ENCODE peak calls at places on chromosomes 5 and 9, in six cellular contexts. One of them, this sample, is unnamed.

GRCh38 chr5:118611332-118611945 is 376.9 kb downstream of the DTWD2 start:
- DNase-seq in gastrocnemius medialis: no peak
- DNase-seq in heart right ventricle: no peak
- DNase-seq in naive thymus-derived CD4-positive, alpha-beta T cell: no peak
- DNase-seq in IMR-90: peak
- DNase-seq in mesenchymal stem cell: peak
- DNase-seq in this sample: no peak

GRCh38 chr5:1029270-1029944 is 20.8 kb downstream of the NKD2 start:
- DNase-seq in IMR-90: no peak
- DNase-seq in heart right ventricle: no peak
- DNase-seq in naive thymus-derived CD4-positive, alpha-beta T cell: no peak
- DNase-seq in gastrocnemius medialis: no peak
- DNase-seq in mesenchymal stem cell: no peak
- DNase-seq in this sample: no peak

GRCh38 chr9:21711504-21711903 is 90.9 kb upstream of the MTAP start:
- DNase-seq in mesenchymal stem cell: no peak
- DNase-seq in IMR-90: peak
- DNase-seq in naive thymus-derived CD4-positive, alpha-beta T cell: no peak
- DNase-seq in heart right ventricle: no peak
- DNase-seq in gastrocnemius medialis: no peak
- DNase-seq in this sample: no peak

GRCh38 chr9:34227445-34227844 is 48.6 kb downstream of the UBAP1 start:
- DNase-seq in IMR-90: peak
- DNase-seq in gastrocnemius medialis: no peak
- DNase-seq in naive thymus-derived CD4-positive, alpha-beta T cell: no peak
- DNase-seq in heart right ventricle: no peak
- DNase-seq in mesenchymal stem cell: no peak
- DNase-seq in this sample: no peak

GRCh38 chr5:20572560-20572959 is 584.6 kb upstream of the CDH18 start:
- DNase-seq in IMR-90: peak
- DNase-seq in naive thymus-derived CD4-positive, alpha-beta T cell: no peak
- DNase-seq in heart right ventricle: no peak
- DNase-seq in gastrocnemius medialis: no peak
- DNase-seq in mesenchymal stem cell: peak
- DNase-seq in this sample: no peak

GRCh38 chr9:12748016-12748415 is 26.8 kb upstream of the LURAP1L start:
- DNase-seq in naive thymus-derived CD4-positive, alpha-beta T cell: no peak
- DNase-seq in IMR-90: peak
- DNase-seq in mesenchymal stem cell: peak
- DNase-seq in heart right ventricle: no peak
- DNase-seq in gastrocnemius medialis: no peak
- DNase-seq in this sample: no peak

GRCh38 chr5:134584662-134585061 is 48.0 kb downstream of the SAR1B start:
- DNase-seq in heart right ventricle: no peak
- DNase-seq in gastrocnemius medialis: peak
- DNase-seq in mesenchymal stem cell: no peak
- DNase-seq in IMR-90: no peak
- DNase-seq in naive thymus-derived CD4-positive, alpha-beta T cell: no peak
- DNase-seq in this sample: no peak

GRCh38 chr5:63854076-63854475 is 108.2 kb downstream of the HTR1A start:
- DNase-seq in naive thymus-derived CD4-positive, alpha-beta T cell: no peak
- DNase-seq in mesenchymal stem cell: no peak
- DNase-seq in IMR-90: no peak
- DNase-seq in heart right ventricle: no peak
- DNase-seq in gastrocnemius medialis: no peak
- DNase-seq in this sample: no peak

GRCh38 chr5:139392678-139393496 is 2.0 kb downstream of the PROB1 start:
- DNase-seq in IMR-90: no peak
- DNase-seq in naive thymus-derived CD4-positive, alpha-beta T cell: peak
- DNase-seq in mesenchymal stem cell: peak
- DNase-seq in heart right ventricle: peak
- DNase-seq in gastrocnemius medialis: peak
- DNase-seq in this sample: no peak

GRCh38 chr9:108640211-108640610 is 215.6 kb downstream of the ACTL7B start:
- DNase-seq in heart right ventricle: no peak
- DNase-seq in IMR-90: no peak
- DNase-seq in gastrocnemius medialis: no peak
- DNase-seq in mesenchymal stem cell: no peak
- DNase-seq in naive thymus-derived CD4-positive, alpha-beta T cell: no peak
- DNase-seq in this sample: no peak

GRCh38 chr5:27462936-27463335 is 424.6 kb upstream of the CDH9 start:
- DNase-seq in naive thymus-derived CD4-positive, alpha-beta T cell: no peak
- DNase-seq in IMR-90: no peak
- DNase-seq in heart right ventricle: no peak
- DNase-seq in gastrocnemius medialis: no peak
- DNase-seq in mesenchymal stem cell: no peak
- DNase-seq in this sample: no peak

GRCh38 chr5:43121565-43122484 is 1.1 kb downstream of the ZNF131 start:
- DNase-seq in IMR-90: peak
- DNase-seq in gastrocnemius medialis: peak
- DNase-seq in mesenchymal stem cell: peak
- DNase-seq in heart right ventricle: no peak
- DNase-seq in naive thymus-derived CD4-positive, alpha-beta T cell: no peak
- DNase-seq in this sample: peak

GRCh38 chr9:80842383-80842782 is 847.0 kb downstream of the TLE1 start:
- DNase-seq in mesenchymal stem cell: no peak
- DNase-seq in gastrocnemius medialis: no peak
- DNase-seq in naive thymus-derived CD4-positive, alpha-beta T cell: no peak
- DNase-seq in IMR-90: no peak
- DNase-seq in heart right ventricle: no peak
- DNase-seq in this sample: no peak

GRCh38 chr5:132776077-132776931 is 735 bp downstream of the SEPTIN8 start:
- DNase-seq in naive thymus-derived CD4-positive, alpha-beta T cell: no peak
- DNase-seq in mesenchymal stem cell: peak
- DNase-seq in IMR-90: no peak
- DNase-seq in heart right ventricle: peak
- DNase-seq in gastrocnemius medialis: no peak
- DNase-seq in this sample: peak

GRCh38 chr5:157359350-157359910 is 93.5 kb downstream of the CYFIP2 start:
- DNase-seq in gastrocnemius medialis: no peak
- DNase-seq in mesenchymal stem cell: no peak
- DNase-seq in IMR-90: no peak
- DNase-seq in heart right ventricle: no peak
- DNase-seq in naive thymus-derived CD4-positive, alpha-beta T cell: no peak
- DNase-seq in this sample: no peak

GRCh38 chr5:90866333-90866732 is 307.7 kb downstream of the ADGRV1 start:
- DNase-seq in gastrocnemius medialis: no peak
- DNase-seq in mesenchymal stem cell: peak
- DNase-seq in heart right ventricle: no peak
- DNase-seq in IMR-90: peak
- DNase-seq in naive thymus-derived CD4-positive, alpha-beta T cell: peak
- DNase-seq in this sample: no peak

GRCh38 chr5:181133083-181133482 is 2.1 kb upstream of the OR2V1 start:
- DNase-seq in IMR-90: no peak
- DNase-seq in heart right ventricle: no peak
- DNase-seq in naive thymus-derived CD4-positive, alpha-beta T cell: no peak
- DNase-seq in mesenchymal stem cell: no peak
- DNase-seq in gastrocnemius medialis: no peak
- DNase-seq in this sample: no peak

GRCh38 chr5:57094753-57095683 is 78.8 kb upstream of the GPBP1 start:
- DNase-seq in heart right ventricle: no peak
- DNase-seq in IMR-90: no peak
- DNase-seq in gastrocnemius medialis: no peak
- DNase-seq in naive thymus-derived CD4-positive, alpha-beta T cell: no peak
- DNase-seq in mesenchymal stem cell: peak
- DNase-seq in this sample: no peak

GRCh38 chr5:171855798-171856772 is 70.5 kb downstream of the SMIM23 start:
- DNase-seq in IMR-90: peak
- DNase-seq in naive thymus-derived CD4-positive, alpha-beta T cell: peak
- DNase-seq in heart right ventricle: no peak
- DNase-seq in mesenchymal stem cell: peak
- DNase-seq in gastrocnemius medialis: no peak
- DNase-seq in this sample: no peak

GRCh38 chr9:136078498-136079011 is 16.5 kb downstream of the NACC2 start:
- DNase-seq in gastrocnemius medialis: peak
- DNase-seq in mesenchymal stem cell: no peak
- DNase-seq in IMR-90: no peak
- DNase-seq in heart right ventricle: peak
- DNase-seq in naive thymus-derived CD4-positive, alpha-beta T cell: no peak
- DNase-seq in this sample: no peak

GRCh38 chr5:131481569-131481968 is 153.5 kb downstream of the RAPGEF6 start:
- DNase-seq in naive thymus-derived CD4-positive, alpha-beta T cell: no peak
- DNase-seq in IMR-90: peak
- DNase-seq in mesenchymal stem cell: no peak
- DNase-seq in gastrocnemius medialis: no peak
- DNase-seq in heart right ventricle: no peak
- DNase-seq in this sample: no peak

GRCh38 chr9:136361047-136361756 is 2.3 kb downstream of the DNLZ start:
- DNase-seq in mesenchymal stem cell: peak
- DNase-seq in heart right ventricle: no peak
- DNase-seq in gastrocnemius medialis: no peak
- DNase-seq in IMR-90: peak
- DNase-seq in naive thymus-derived CD4-positive, alpha-beta T cell: no peak
- DNase-seq in this sample: no peak

GRCh38 chr9:73667749-73668148 is 516.1 kb downstream of the ANXA1 start:
- DNase-seq in gastrocnemius medialis: no peak
- DNase-seq in heart right ventricle: no peak
- DNase-seq in mesenchymal stem cell: peak
- DNase-seq in naive thymus-derived CD4-positive, alpha-beta T cell: no peak
- DNase-seq in IMR-90: no peak
- DNase-seq in this sample: no peak

GRCh38 chr5:74182603-74183002 is 457.9 kb downstream of the ENC1 start:
- DNase-seq in IMR-90: no peak
- DNase-seq in naive thymus-derived CD4-positive, alpha-beta T cell: no peak
- DNase-seq in mesenchymal stem cell: no peak
- DNase-seq in heart right ventricle: no peak
- DNase-seq in gastrocnemius medialis: no peak
- DNase-seq in this sample: no peak

GRCh38 chr5:170269579-170269978 is 28.0 kb downstream of the LCP2 start:
- DNase-seq in IMR-90: no peak
- DNase-seq in gastrocnemius medialis: no peak
- DNase-seq in naive thymus-derived CD4-positive, alpha-beta T cell: no peak
- DNase-seq in mesenchymal stem cell: no peak
- DNase-seq in heart right ventricle: no peak
- DNase-seq in this sample: no peak

GRCh38 chr5:141686648-141687416 is 4.8 kb upstream of the ARAP3 start:
- DNase-seq in IMR-90: no peak
- DNase-seq in naive thymus-derived CD4-positive, alpha-beta T cell: no peak
- DNase-seq in mesenchymal stem cell: no peak
- DNase-seq in gastrocnemius medialis: no peak
- DNase-seq in heart right ventricle: no peak
- DNase-seq in this sample: no peak

GRCh38 chr9:127149010-127149409 is 26.6 kb upstream of the ANGPTL2 start:
- DNase-seq in mesenchymal stem cell: no peak
- DNase-seq in gastrocnemius medialis: no peak
- DNase-seq in heart right ventricle: no peak
- DNase-seq in naive thymus-derived CD4-positive, alpha-beta T cell: no peak
- DNase-seq in IMR-90: no peak
- DNase-seq in this sample: no peak

GRCh38 chr9:137123459-137123819 is 8.9 kb upstream of the DPP7 start:
- DNase-seq in IMR-90: no peak
- DNase-seq in naive thymus-derived CD4-positive, alpha-beta T cell: no peak
- DNase-seq in heart right ventricle: no peak
- DNase-seq in gastrocnemius medialis: no peak
- DNase-seq in mesenchymal stem cell: no peak
- DNase-seq in this sample: no peak

GRCh38 chr5:89851911-89852310 is 557.6 kb downstream of the CETN3 start:
- DNase-seq in mesenchymal stem cell: no peak
- DNase-seq in heart right ventricle: no peak
- DNase-seq in gastrocnemius medialis: no peak
- DNase-seq in IMR-90: no peak
- DNase-seq in naive thymus-derived CD4-positive, alpha-beta T cell: no peak
- DNase-seq in this sample: no peak

DNA sequence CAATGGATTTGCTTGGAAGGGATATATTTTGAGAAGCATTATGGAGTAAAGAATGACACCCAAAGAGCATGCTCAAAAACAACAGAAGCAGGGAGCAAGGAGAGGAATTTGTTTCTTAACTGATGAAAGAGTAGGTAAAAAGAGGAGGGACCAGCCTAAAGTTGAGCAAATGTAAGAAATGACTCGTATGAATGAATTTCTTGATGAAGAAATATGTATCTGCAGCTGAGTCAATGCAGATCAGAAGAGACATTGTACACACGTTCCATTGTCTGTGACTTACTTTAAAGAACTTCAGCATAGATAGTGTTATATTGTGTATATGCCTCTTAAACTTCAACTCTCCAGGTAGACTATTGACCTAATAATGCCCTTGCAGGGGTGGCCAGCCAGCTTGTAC is 112.7 kb upstream of the NREP start:
- DNase-seq in heart right ventricle: no peak
- DNase-seq in IMR-90: peak
- DNase-seq in naive thymus-derived CD4-positive, alpha-beta T cell: no peak
- DNase-seq in gastrocnemius medialis: no peak
- DNase-seq in mesenchymal stem cell: no peak
- DNase-seq in this sample: no peak
- H3K27ac ChIP-seq in heart right ventricle: no peak
- H3K27ac ChIP-seq in IMR-90: no peak
- H3K27ac ChIP-seq in naive thymus-derived CD4-positive, alpha-beta T cell: no peak
- H3K27ac ChIP-seq in gastrocnemius medialis: no peak
- H3K27ac ChIP-seq in mesenchymal stem cell: no peak
- H3K27ac ChIP-seq in this sample: no peak

GRCh38 chr9:134341306-134341705 is 15.1 kb downstream of the RXRA start:
- DNase-seq in gastrocnemius medialis: no peak
- DNase-seq in mesenchymal stem cell: no peak
- DNase-seq in heart right ventricle: peak
- DNase-seq in naive thymus-derived CD4-positive, alpha-beta T cell: no peak
- DNase-seq in IMR-90: no peak
- DNase-seq in this sample: peak
- H3K27ac ChIP-seq in gastrocnemius medialis: peak
- H3K27ac ChIP-seq in mesenchymal stem cell: no peak
- H3K27ac ChIP-seq in heart right ventricle: peak
- H3K27ac ChIP-seq in naive thymus-derived CD4-positive, alpha-beta T cell: no peak
- H3K27ac ChIP-seq in IMR-90: no peak
- H3K27ac ChIP-seq in this sample: peak

DNA sequence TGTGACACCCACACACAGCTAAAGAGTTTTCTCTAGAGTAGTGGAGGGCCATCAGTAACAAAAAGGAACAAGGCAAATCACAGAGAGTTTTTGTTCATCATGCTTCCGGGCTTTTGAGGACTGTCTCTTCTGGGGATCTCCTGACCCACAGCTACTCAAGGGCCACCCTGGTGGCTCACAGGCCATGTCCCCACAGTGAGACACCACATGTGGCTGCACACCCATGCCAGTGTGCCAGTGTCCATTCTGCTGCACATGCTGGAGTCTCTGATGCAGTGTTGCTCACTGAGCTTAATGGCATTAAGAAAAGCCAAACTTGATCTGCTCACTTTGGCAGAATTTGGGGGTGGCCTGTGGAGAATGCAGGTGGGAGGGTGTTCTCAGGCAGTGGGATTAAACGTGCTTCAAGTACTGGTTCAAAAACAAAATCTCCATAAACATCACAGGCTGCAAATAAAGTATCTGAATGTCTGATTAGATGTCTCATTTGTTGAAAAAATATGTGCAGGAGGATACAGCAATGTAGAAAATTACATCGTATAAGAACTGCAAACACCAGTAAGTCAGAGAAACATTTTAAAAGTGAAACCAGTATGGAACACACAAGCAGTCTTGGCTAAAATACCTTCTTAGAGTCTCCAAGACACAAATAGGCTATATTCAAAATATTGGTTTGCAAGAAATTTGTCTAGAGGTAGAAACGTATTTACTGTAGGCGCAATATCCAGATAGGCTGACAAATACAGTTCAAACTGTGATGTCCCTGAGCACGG is 11.0 kb downstream of the FREM1 start:
- DNase-seq in mesenchymal stem cell: no peak
- DNase-seq in IMR-90: no peak
- DNase-seq in gastrocnemius medialis: no peak
- DNase-seq in naive thymus-derived CD4-positive, alpha-beta T cell: no peak
- DNase-seq in heart right ventricle: no peak
- DNase-seq in this sample: no peak
- H3K27ac ChIP-seq in mesenchymal stem cell: no peak
- H3K27ac ChIP-seq in IMR-90: no peak
- H3K27ac ChIP-seq in gastrocnemius medialis: no peak
- H3K27ac ChIP-seq in naive thymus-derived CD4-positive, alpha-beta T cell: no peak
- H3K27ac ChIP-seq in heart right ventricle: no peak
- H3K27ac ChIP-seq in this sample: no peak

GRCh38 chr9:1267581-1267980 is 217.4 kb downstream of the DMRT2 start:
- DNase-seq in heart right ventricle: no peak
- DNase-seq in naive thymus-derived CD4-positive, alpha-beta T cell: no peak
- DNase-seq in mesenchymal stem cell: no peak
- DNase-seq in gastrocnemius medialis: no peak
- DNase-seq in IMR-90: no peak
- DNase-seq in this sample: no peak
- H3K27ac ChIP-seq in heart right ventricle: no peak
- H3K27ac ChIP-seq in naive thymus-derived CD4-positive, alpha-beta T cell: no peak
- H3K27ac ChIP-seq in mesenchymal stem cell: no peak
- H3K27ac ChIP-seq in gastrocnemius medialis: no peak
- H3K27ac ChIP-seq in IMR-90: no peak
- H3K27ac ChIP-seq in this sample: no peak